ENCODE peak calls at places on chromosomes 7 and 10, in seven cellular contexts. One of them, this sample, is unnamed. For H3K4me1 and H3K36me3, the result is how much of the 10 kb centered on the place peaks cover.

GRCh38 chr10:58578366-58578765 is 65.7 kb downstream of the BICC1 start:
- DNase-seq in Peyer's patch: no peak
- DNase-seq in OCI-LY7: no peak
- DNase-seq in pancreas: no peak
- DNase-seq in mucosa of descending colon: no peak
- DNase-seq in Caco-2: no peak
- DNase-seq in fibroblast of lung: no peak
- DNase-seq in this sample: no peak

GRCh38 chr7:1639071-1639470 is 31.0 kb upstream of the ELFN1 start:
- DNase-seq in Peyer's patch: no peak
- DNase-seq in OCI-LY7: no peak
- DNase-seq in pancreas: no peak
- DNase-seq in mucosa of descending colon: peak
- DNase-seq in Caco-2: no peak
- DNase-seq in fibroblast of lung: no peak
- DNase-seq in this sample: no peak

GRCh38 chr10:133209641-133210040 is 20.4 kb upstream of the UTF1 start:
- DNase-seq in Peyer's patch: no peak
- DNase-seq in OCI-LY7: no peak
- DNase-seq in pancreas: no peak
- DNase-seq in mucosa of descending colon: no peak
- DNase-seq in Caco-2: no peak
- DNase-seq in fibroblast of lung: no peak
- DNase-seq in this sample: no peak

GRCh38 chr7:23462846-23463245 is 7.4 kb downstream of the IGF2BP3 start:
- DNase-seq in Peyer's patch: no peak
- DNase-seq in OCI-LY7: peak
- DNase-seq in pancreas: no peak
- DNase-seq in mucosa of descending colon: no peak
- DNase-seq in Caco-2: peak
- DNase-seq in fibroblast of lung: peak
- DNase-seq in this sample: no peak

GRCh38 chr7:97506728-97507127 is 225.2 kb upstream of the TAC1 start:
- DNase-seq in Peyer's patch: no peak
- DNase-seq in OCI-LY7: no peak
- DNase-seq in pancreas: no peak
- DNase-seq in mucosa of descending colon: no peak
- DNase-seq in Caco-2: no peak
- DNase-seq in fibroblast of lung: no peak
- DNase-seq in this sample: no peak

GRCh38 chr10:3010819-3011422 is 56.4 kb upstream of the PFKP start:
- DNase-seq in Peyer's patch: no peak
- DNase-seq in OCI-LY7: no peak
- DNase-seq in pancreas: peak
- DNase-seq in mucosa of descending colon: no peak
- DNase-seq in Caco-2: no peak
- DNase-seq in fibroblast of lung: peak
- DNase-seq in this sample: no peak

GRCh38 chr10:79413196-79413595 is 32.2 kb downstream of the ZCCHC24 start:
- DNase-seq in Peyer's patch: no peak
- DNase-seq in OCI-LY7: no peak
- DNase-seq in pancreas: no peak
- DNase-seq in mucosa of descending colon: peak
- DNase-seq in Caco-2: no peak
- DNase-seq in fibroblast of lung: peak
- DNase-seq in this sample: no peak

GRCh38 chr10:114956466-114956865 is 18.5 kb downstream of the TRUB1 start:
- DNase-seq in Peyer's patch: no peak
- DNase-seq in OCI-LY7: no peak
- DNase-seq in pancreas: no peak
- DNase-seq in mucosa of descending colon: no peak
- DNase-seq in Caco-2: no peak
- DNase-seq in fibroblast of lung: no peak
- DNase-seq in this sample: no peak

GRCh38 chr10:8873310-8873709 is 818.8 kb downstream of the GATA3 start:
- DNase-seq in Peyer's patch: no peak
- DNase-seq in OCI-LY7: no peak
- DNase-seq in pancreas: no peak
- DNase-seq in mucosa of descending colon: no peak
- DNase-seq in Caco-2: no peak
- DNase-seq in fibroblast of lung: peak
- DNase-seq in this sample: no peak

GRCh38 chr7:155410436-155410835 is 47.5 kb upstream of the EN2 start:
- DNase-seq in Peyer's patch: no peak
- DNase-seq in OCI-LY7: no peak
- DNase-seq in pancreas: no peak
- DNase-seq in mucosa of descending colon: no peak
- DNase-seq in Caco-2: no peak
- DNase-seq in fibroblast of lung: no peak
- DNase-seq in this sample: no peak

GRCh38 chr10:102650655-102651454 is 6.6 kb downstream of the TRIM8 start:
- DNase-seq in Peyer's patch: peak
- DNase-seq in OCI-LY7: peak
- DNase-seq in pancreas: no peak
- DNase-seq in mucosa of descending colon: no peak
- DNase-seq in Caco-2: no peak
- DNase-seq in fibroblast of lung: no peak
- DNase-seq in this sample: no peak

GRCh38 chr7:27377988-27378387 is 135.4 kb downstream of the EVX1 start:
- DNase-seq in Peyer's patch: no peak
- DNase-seq in OCI-LY7: no peak
- DNase-seq in pancreas: no peak
- DNase-seq in mucosa of descending colon: no peak
- DNase-seq in Caco-2: no peak
- DNase-seq in fibroblast of lung: no peak
- DNase-seq in this sample: no peak

GRCh38 chr7:96388620-96389383 is 66.9 kb upstream of the SLC25A13 start:
- DNase-seq in Peyer's patch: no peak
- DNase-seq in OCI-LY7: no peak
- DNase-seq in pancreas: no peak
- DNase-seq in mucosa of descending colon: no peak
- DNase-seq in Caco-2: no peak
- DNase-seq in fibroblast of lung: peak
- DNase-seq in this sample: no peak

GRCh38 chr10:88702848-88703597 is 3.0 kb upstream of the LIPK start:
- DNase-seq in Peyer's patch: no peak
- DNase-seq in OCI-LY7: no peak
- DNase-seq in pancreas: peak
- DNase-seq in mucosa of descending colon: no peak
- DNase-seq in Caco-2: peak
- DNase-seq in fibroblast of lung: peak
- DNase-seq in this sample: peak

GRCh38 chr10:119654540-119654939 is 3.4 kb downstream of the BAG3 start:
- DNase-seq in Peyer's patch: no peak
- DNase-seq in OCI-LY7: no peak
- DNase-seq in pancreas: peak
- DNase-seq in mucosa of descending colon: peak
- DNase-seq in Caco-2: no peak
- DNase-seq in fibroblast of lung: no peak
- DNase-seq in this sample: no peak

GRCh38 chr10:68550747-68551411 is 9.3 kb upstream of the TET1 start:
- DNase-seq in Peyer's patch: no peak
- DNase-seq in OCI-LY7: peak
- DNase-seq in pancreas: peak
- DNase-seq in mucosa of descending colon: no peak
- DNase-seq in Caco-2: peak
- DNase-seq in fibroblast of lung: peak
- DNase-seq in this sample: peak

GRCh38 chr7:50752422-50752821 is 30.3 kb downstream of the GRB10 start:
- DNase-seq in Peyer's patch: no peak
- DNase-seq in OCI-LY7: no peak
- DNase-seq in pancreas: peak
- DNase-seq in mucosa of descending colon: no peak
- DNase-seq in Caco-2: no peak
- DNase-seq in fibroblast of lung: no peak
- DNase-seq in this sample: no peak

GRCh38 chr10:78527296-78527695 is 493.6 kb downstream of the RPS24 start:
- DNase-seq in Peyer's patch: no peak
- DNase-seq in OCI-LY7: no peak
- DNase-seq in pancreas: no peak
- DNase-seq in mucosa of descending colon: no peak
- DNase-seq in Caco-2: no peak
- DNase-seq in fibroblast of lung: no peak
- DNase-seq in this sample: no peak

GRCh38 chr10:97889461-97890265 is 40.0 kb downstream of the GOLGA7B start:
- DNase-seq in Peyer's patch: no peak
- DNase-seq in OCI-LY7: no peak
- DNase-seq in pancreas: no peak
- DNase-seq in mucosa of descending colon: no peak
- DNase-seq in Caco-2: no peak
- DNase-seq in fibroblast of lung: peak
- DNase-seq in this sample: no peak

GRCh38 chr10:6563075-6563474 is 17.0 kb downstream of the PRKCQ start:
- DNase-seq in Peyer's patch: no peak
- DNase-seq in OCI-LY7: no peak
- DNase-seq in pancreas: no peak
- DNase-seq in mucosa of descending colon: no peak
- DNase-seq in Caco-2: no peak
- DNase-seq in fibroblast of lung: no peak
- DNase-seq in this sample: no peak

GRCh38 chr7:143499246-143499645 is 21.6 kb downstream of the TAS2R41 start:
- DNase-seq in Peyer's patch: no peak
- DNase-seq in OCI-LY7: no peak
- DNase-seq in pancreas: no peak
- DNase-seq in mucosa of descending colon: no peak
- DNase-seq in Caco-2: no peak
- DNase-seq in fibroblast of lung: peak
- DNase-seq in this sample: no peak

GRCh38 chr10:22321831-22322662 is 1.1 kb downstream of the BMI1 start:
- DNase-seq in Peyer's patch: peak
- DNase-seq in OCI-LY7: peak
- DNase-seq in pancreas: peak
- DNase-seq in mucosa of descending colon: peak
- DNase-seq in Caco-2: peak
- DNase-seq in fibroblast of lung: no peak
- DNase-seq in this sample: peak
- H3K4me1 ChIP-seq in Peyer's patch: half or more
- H3K4me1 ChIP-seq in OCI-LY7: under half
- H3K4me1 ChIP-seq in pancreas: under half
- H3K4me1 ChIP-seq in mucosa of descending colon: under half
- H3K4me1 ChIP-seq in Caco-2: under half
- H3K4me1 ChIP-seq in fibroblast of lung: under half
- H3K4me1 ChIP-seq in this sample: half or more

GRCh38 chr10:108721874-108722273 is 1201.4 kb downstream of the XPNPEP1 start:
- DNase-seq in Peyer's patch: no peak
- DNase-seq in OCI-LY7: no peak
- DNase-seq in pancreas: no peak
- DNase-seq in mucosa of descending colon: no peak
- DNase-seq in Caco-2: no peak
- DNase-seq in fibroblast of lung: no peak
- DNase-seq in this sample: no peak
- H3K4me3 ChIP-seq in Peyer's patch: no peak
- H3K4me3 ChIP-seq in OCI-LY7: no peak
- H3K4me3 ChIP-seq in pancreas: no peak
- H3K4me3 ChIP-seq in mucosa of descending colon: no peak
- H3K4me3 ChIP-seq in Caco-2: no peak
- H3K4me3 ChIP-seq in fibroblast of lung: no peak
- H3K4me3 ChIP-seq in this sample: no peak

GRCh38 chr10:28559661-28560060 is 26.7 kb downstream of the WAC start:
- DNase-seq in Peyer's patch: no peak
- DNase-seq in OCI-LY7: no peak
- DNase-seq in pancreas: no peak
- DNase-seq in mucosa of descending colon: no peak
- DNase-seq in Caco-2: no peak
- DNase-seq in fibroblast of lung: peak
- DNase-seq in this sample: peak
- H3K36me3 ChIP-seq in Peyer's patch: under half
- H3K36me3 ChIP-seq in OCI-LY7: half or more
- H3K36me3 ChIP-seq in pancreas: under half
- H3K36me3 ChIP-seq in mucosa of descending colon: under half
- H3K36me3 ChIP-seq in Caco-2: under half
- H3K36me3 ChIP-seq in fibroblast of lung: under half
- H3K36me3 ChIP-seq in this sample: under half

GRCh38 chr7:47329320-47329926 is 252.5 kb downstream of the TNS3 start:
- DNase-seq in Peyer's patch: no peak
- DNase-seq in OCI-LY7: no peak
- DNase-seq in pancreas: no peak
- DNase-seq in mucosa of descending colon: no peak
- DNase-seq in Caco-2: no peak
- DNase-seq in fibroblast of lung: no peak
- DNase-seq in this sample: no peak
- H3K4me1 ChIP-seq in Peyer's patch: under half
- H3K4me1 ChIP-seq in OCI-LY7: under half
- H3K4me1 ChIP-seq in pancreas: under half
- H3K4me1 ChIP-seq in mucosa of descending colon: under half
- H3K4me1 ChIP-seq in Caco-2: under half
- H3K4me1 ChIP-seq in fibroblast of lung: under half
- H3K4me1 ChIP-seq in this sample: half or more

This sample was measured in HAP-1.